ENCODE peak calls at places on chromosomes 3 and 15, in five cellular contexts. J is GM23248; A is NCI-H2081; F is CD8-positive, alpha-beta memory T cell; H is BJ. L is an unnamed sample.

GRCh38 chr3:58419782-58420512 is 13.7 kb downstream of the PDHB start:
- DNase-seq in F (no peak), H (no peak), J (peak), A (no peak), L (no peak)

GRCh38 chr3:62827550-62827949 is 47.7 kb downstream of the CADPS start:
- DNase-seq in H (no peak), F (no peak), J (no peak), A (no peak), L (no peak)

GRCh38 chr15:32104061-32104980 is 74.0 kb downstream of the CHRNA7 start:
- DNase-seq in A (no peak), F (no peak), J (no peak), H (no peak), L (no peak)

GRCh38 chr3:122383915-122384697 is at the start of gene FAM162A:
- DNase-seq in J (peak), F (peak), A (peak), H (peak), L (peak)

GRCh38 chr15:77426871-77427270 is 6.2 kb downstream of the HMG20A start:
- DNase-seq in J (no peak), F (no peak), A (no peak), H (no peak), L (no peak)

GRCh38 chr3:129383292-129383860 is 45.1 kb downstream of the EFCAB12 start:
- DNase-seq in A (peak), H (no peak), J (peak), F (peak), L (peak)

GRCh38 chr15:25242166-25242879 is 196.5 kb downstream of the UBE3A start:
- DNase-seq in F (peak), A (no peak), J (no peak), H (no peak), L (no peak)

GRCh38 chr15:79209690-79210089 is 72.8 kb upstream of the ANKRD34C start:
- DNase-seq in A (no peak), H (no peak), J (no peak), F (no peak), L (no peak)

GRCh38 chr3:49910409-49911123 is 6.9 kb upstream of the MST1R start:
- DNase-seq in F (no peak), H (no peak), J (no peak), A (no peak), L (no peak)

GRCh38 chr15:42091753-42092665 is 2.4 kb downstream of the PLA2G4D start:
- DNase-seq in F (no peak), H (no peak), J (peak), A (no peak), L (no peak)

GRCh38 chr15:73935547-73935946 is 9.3 kb downstream of the LOXL1 start:
- DNase-seq in J (peak), A (no peak), F (no peak), H (no peak), L (no peak)

GRCh38 chr3:37814547-37814946 is 47.1 kb upstream of the CTDSPL start:
- DNase-seq in J (peak), H (no peak), F (no peak), A (no peak), L (peak)

L was measured in NCI-H446.